ENCODE peak calls at places on chromosomes 16 and 17, in five cellular contexts. E is spleen, W is transverse colon, R is Peyer's patch, C is tibial artery. I is an unnamed sample. For H3K4me1, the result is how much of the 10 kb centered on the place peaks cover.

GRCh38 chr17:82235775-82236141 is 6.9 kb downstream of the SLC16A3 start:
- DNase-seq in E (peak), W (peak), R (peak), C (no peak), I (peak)

GRCh38 chr16:59400830-59401229 is 666.7 kb upstream of the GOT2 start:
- DNase-seq in E (no peak), W (no peak), R (no peak), C (no peak), I (no peak)

GRCh38 chr16:11309895-11310633 is 28.9 kb upstream of the PRM1 start:
- DNase-seq in E (no peak), W (no peak), R (peak), C (no peak), I (peak)

GRCh38 chr17:60817187-60817586 is 139.5 kb downstream of the BCAS3 start:
- DNase-seq in E (no peak), W (no peak), R (no peak), C (no peak), I (no peak)

GRCh38 chr17:55152236-55152635 is 112.5 kb upstream of the HLF start:
- DNase-seq in E (no peak), W (no peak), R (no peak), C (no peak), I (no peak)

GRCh38 chr17:56914641-56915263 is 903 bp upstream of the TRIM25 start:
- DNase-seq in E (no peak), W (no peak), R (no peak), C (no peak), I (peak)

GRCh38 chr17:63707151-63707550 is 7.2 kb upstream of the LIMD2 start:
- DNase-seq in E (no peak), W (no peak), R (no peak), C (no peak), I (no peak)

GRCh38 chr17:80644588-80644987 is 100.0 kb downstream of the RPTOR start:
- DNase-seq in E (no peak), W (no peak), R (no peak), C (no peak), I (no peak)

GRCh38 chr17:76208120-76208519 is 32.2 kb downstream of the RNF157 start:
- DNase-seq in E (no peak), W (no peak), R (no peak), C (no peak), I (no peak)

GRCh38 chr16:3115561-3115960 is 3.2 kb downstream of the ZNF205 start:
- DNase-seq in E (no peak), W (no peak), R (no peak), C (no peak), I (no peak)

GRCh38 chr17:48457080-48457836 is 27.2 kb upstream of the SKAP1 start:
- DNase-seq in E (peak), W (peak), R (peak), C (no peak), I (peak)

GRCh38 chr16:50282010-50282538 is 15.7 kb downstream of the ADCY7 start:
- DNase-seq in E (peak), W (peak), R (peak), C (peak), I (peak)

GRCh38 chr16:22425847-22426246 is 51.4 kb upstream of the CDR2 start:
- DNase-seq in E (no peak), W (no peak), R (no peak), C (no peak), I (no peak)

GRCh38 chr17:32426894-32427293 is 17.4 kb upstream of the PSMD11 start:
- DNase-seq in E (no peak), W (no peak), R (no peak), C (no peak), I (no peak)

GRCh38 chr17:22268912-22269220 is 576.5 kb downstream of the KCNJ18 start:
- DNase-seq in E (no peak), W (no peak), R (no peak), C (no peak), I (no peak)

GRCh38 chr16:16021988-16022682 is 72.7 kb downstream of the ABCC1 start:
- DNase-seq in E (peak), W (peak), R (peak), C (peak), I (peak)

GRCh38 chr16:16027728-16028310 is 78.4 kb downstream of the ABCC1 start:
- DNase-seq in E (no peak), W (peak), R (no peak), C (no peak), I (peak)

GRCh38 chr16:16028311-16028999 is 79.0 kb downstream of the ABCC1 start:
- DNase-seq in E (no peak), W (peak), R (peak), C (no peak), I (peak)

GRCh38 chr16:16022683-16023064 is 73.3 kb downstream of the ABCC1 start:
- DNase-seq in E (no peak), W (no peak), R (no peak), C (no peak), I (no peak)

DNA sequence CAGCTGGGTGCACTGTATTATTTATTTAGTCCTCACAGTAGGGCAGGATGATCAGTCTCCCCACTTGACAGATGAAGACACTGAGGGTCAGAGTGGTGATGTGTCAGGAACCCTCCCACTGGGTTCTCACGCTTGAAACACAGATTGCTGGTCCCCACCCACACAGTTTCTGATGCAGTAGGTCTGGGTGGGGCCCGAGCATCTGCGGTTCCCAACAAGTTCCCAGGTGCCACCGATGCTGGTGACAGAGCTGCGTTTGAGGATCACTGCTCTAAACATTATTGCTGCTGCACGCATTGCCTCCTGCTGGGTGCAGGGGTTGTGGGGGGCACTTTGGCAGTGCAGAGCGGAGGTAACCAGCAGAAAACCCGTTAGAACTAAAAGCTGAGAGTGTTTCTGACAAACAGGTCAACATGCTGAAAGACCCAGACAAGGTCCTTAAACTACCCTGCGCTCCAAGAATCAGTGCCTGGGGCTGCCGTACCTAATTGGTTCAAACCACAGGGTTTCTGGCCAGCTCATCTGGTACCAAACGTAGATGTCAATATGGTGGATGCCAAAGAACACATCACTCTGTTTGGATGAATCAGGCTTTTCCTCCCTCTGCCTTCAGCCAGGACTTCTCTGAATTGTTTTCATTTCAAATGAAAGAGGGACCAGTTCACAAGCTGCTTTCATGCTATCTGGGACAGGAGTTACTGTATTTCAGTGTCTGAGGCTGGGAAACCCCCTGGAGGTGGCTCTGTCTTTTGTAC is 76.0 kb downstream of the ABCC1 start:
- DNase-seq in E (no peak), W (no peak), R (peak), C (peak), I (peak)
- H3K4me1 ChIP-seq in E (half or more), W (under half), R (under half), C (under half), I (under half)

GRCh38 chr17:16987830-16988601 is 16.1 kb upstream of the TNFRSF13B start:
- DNase-seq in E (peak), W (peak), R (peak), C (peak), I (peak)

GRCh38 chr17:16991349-16992009 is 19.6 kb upstream of the TNFRSF13B start:
- DNase-seq in E (peak), W (peak), R (peak), C (peak), I (peak)

GRCh38 chr17:16989953-16990860 is 18.3 kb upstream of the TNFRSF13B start:
- DNase-seq in E (no peak), W (no peak), R (peak), C (no peak), I (no peak)

GRCh38 chr17:16988749-16989229 is 16.9 kb upstream of the TNFRSF13B start:
- DNase-seq in E (no peak), W (peak), R (peak), C (no peak), I (no peak)

DNA sequence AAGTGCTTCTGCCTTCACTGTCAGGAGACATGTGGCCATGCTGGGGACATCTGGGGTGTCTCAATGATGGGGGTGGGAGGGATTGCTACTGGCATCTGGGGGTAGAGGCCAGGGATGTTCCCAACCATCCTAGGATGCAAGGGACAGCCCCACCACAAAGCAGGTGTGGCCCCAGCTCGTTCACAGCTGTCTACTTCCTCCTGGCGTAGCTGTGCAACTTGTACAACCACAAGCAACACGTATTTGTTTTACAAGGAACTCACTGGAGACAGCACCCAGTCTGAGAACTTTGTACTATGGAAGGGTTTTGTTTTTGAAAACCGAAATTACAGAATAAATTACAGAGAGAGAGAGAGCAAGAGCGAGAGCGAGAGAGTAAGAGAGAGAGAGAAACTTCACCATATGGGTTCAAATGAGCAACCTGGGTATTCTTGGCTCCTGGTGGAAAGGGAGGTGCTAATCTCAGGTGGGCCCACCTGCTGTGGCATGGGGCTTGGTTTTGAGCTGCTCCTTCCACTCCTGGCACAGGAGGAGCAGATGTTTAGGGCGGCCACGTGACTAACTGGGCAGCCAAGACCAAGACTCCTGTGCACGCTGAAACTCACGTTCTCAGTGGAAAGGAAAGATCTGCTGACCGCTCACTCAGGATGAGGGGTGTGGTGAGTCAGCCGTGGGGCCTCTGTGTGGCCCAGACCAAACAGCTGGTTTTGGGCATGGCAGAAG is 17.5 kb upstream of the TNFRSF13B start:
- DNase-seq in E (no peak), W (peak), R (peak), C (no peak), I (peak)
- H3K4me3 ChIP-seq in E (no peak), W (no peak), R (peak), C (no peak), I (no peak)

DNA sequence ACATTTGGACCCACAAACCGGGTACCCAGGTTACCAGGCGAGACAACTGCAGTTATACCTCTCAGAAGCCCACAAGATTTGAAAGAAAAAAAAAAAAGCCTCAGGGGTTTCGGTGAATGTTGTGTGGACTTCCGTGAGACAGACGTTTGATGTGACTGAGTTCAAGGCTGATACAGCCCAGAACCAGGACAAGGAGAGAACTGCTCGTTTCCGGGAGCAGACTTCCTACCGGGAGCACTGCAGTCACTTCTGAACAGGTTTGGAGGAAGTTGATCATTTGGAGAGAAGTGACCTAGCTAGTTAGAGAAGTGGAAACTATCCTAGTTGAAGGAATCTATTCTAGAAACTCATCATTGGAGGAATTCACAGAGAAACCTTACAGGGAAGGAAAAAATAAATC is 847 bp downstream of the CKLF start:
- DNase-seq in E (no peak), W (peak), R (no peak), C (no peak), I (peak)
- H3K4me1 ChIP-seq in E (half or more), W (under half), R (under half), C (under half), I (under half)

GRCh38 chr17:19002805-19003542 is 1.6 kb downstream of the FAM83G start:
- DNase-seq in E (no peak), W (no peak), R (no peak), C (no peak), I (no peak)

GRCh38 chr17:19003966-19004600 is 481 bp downstream of the FAM83G start:
- DNase-seq in E (no peak), W (peak), R (peak), C (no peak), I (peak)

GRCh38 chr17:19003543-19003965 is 1.0 kb downstream of the FAM83G start:
- DNase-seq in E (no peak), W (no peak), R (no peak), C (no peak), I (no peak)

GRCh38 chr17:19000531-19001011 is 4.0 kb downstream of the FAM83G start:
- DNase-seq in E (no peak), W (peak), R (peak), C (no peak), I (peak)

DNA sequence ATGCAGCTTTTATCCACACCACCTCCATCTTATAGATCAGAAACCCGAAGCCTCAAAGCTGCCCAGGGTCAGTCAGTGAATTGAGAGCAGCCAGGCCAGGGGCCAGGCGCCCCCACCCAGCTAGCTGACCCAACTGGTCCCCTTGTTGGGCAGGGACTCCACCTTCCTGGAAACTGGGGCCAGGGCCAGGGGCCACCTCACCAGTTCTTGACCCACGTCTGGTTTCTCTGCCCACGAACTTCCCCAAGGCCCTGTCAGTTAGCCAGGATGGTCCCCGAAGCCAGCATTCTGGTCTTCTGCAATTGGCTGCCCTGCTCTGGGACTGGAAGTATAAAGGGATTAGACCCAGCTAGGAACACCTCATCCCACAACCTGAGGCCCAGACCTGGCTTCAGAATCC is 2.4 kb downstream of the FAM83G start:
- DNase-seq in E (no peak), W (no peak), R (no peak), C (no peak), I (peak)
- H3K4me3 ChIP-seq in E (no peak), W (no peak), R (no peak), C (no peak), I (no peak)

DNA sequence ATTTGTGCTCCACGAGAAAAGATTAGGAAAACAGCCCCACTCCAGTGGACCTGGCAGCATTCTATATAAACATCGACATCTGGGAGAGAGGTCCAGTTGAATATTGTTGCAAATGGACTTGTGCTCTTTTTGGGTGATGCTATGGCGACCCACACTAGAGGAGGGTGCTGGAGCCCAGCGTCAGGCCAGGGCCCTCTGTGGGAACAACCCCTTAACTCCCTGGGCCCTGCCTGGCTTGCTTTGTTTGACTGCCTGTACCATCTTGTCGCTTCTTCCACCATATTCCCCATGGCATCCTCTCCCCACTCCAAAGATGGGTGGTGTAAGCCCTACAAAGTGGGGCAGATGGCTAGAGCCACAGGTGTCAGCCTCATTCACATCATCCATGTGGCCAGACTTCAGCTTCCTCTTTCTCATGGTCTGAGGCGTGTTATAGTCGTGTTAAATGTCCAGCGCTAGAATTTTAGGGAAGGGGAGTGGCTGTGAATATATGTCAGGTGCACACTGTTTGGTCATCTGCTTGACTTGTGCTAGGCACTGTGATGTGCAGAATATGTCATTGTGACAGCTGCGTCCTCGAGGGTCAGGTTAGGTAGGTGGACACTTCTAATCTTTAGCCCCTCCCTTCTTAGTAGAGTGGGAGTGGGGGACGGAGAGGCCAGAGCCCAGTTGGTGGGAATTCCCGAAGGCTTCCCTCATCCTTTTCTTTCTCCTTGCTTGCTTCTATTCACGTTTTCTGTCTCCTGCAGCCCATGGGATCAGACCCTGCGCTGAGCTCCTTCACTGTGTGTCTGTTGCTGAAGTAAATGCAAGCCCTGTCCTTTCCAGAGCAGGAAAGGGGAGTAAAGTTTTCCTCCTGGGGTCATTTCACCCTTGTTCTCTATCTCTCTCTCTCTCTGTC is 49.8 kb downstream of the MPRIP start:
- DNase-seq in E (peak), W (no peak), R (no peak), C (no peak), I (peak)
- H3K4me1 ChIP-seq in E (half or more), W (under half), R (under half), C (under half), I (under half)